ENCODE peak calls at places on chromosome 11, in four cellular contexts. V is K562, Y is H1, Q is GM12891. C is an unnamed sample.

GRCh38 chr11:59216654-59217640 is 4.2 kb upstream of the MPEG1 start:
- DNase-seq in V (no peak), Y (no peak), Q (no peak), C (no peak)

GRCh38 chr11:100625041-100625440 is 62.0 kb upstream of the ARHGAP42 start:
- DNase-seq in Y (no peak), V (no peak), Q (no peak), C (no peak)

GRCh38 chr11:38530226-38530625 is 1932.2 kb upstream of the RAG2 start:
- DNase-seq in Q (no peak), V (no peak), Y (no peak), C (no peak)

GRCh38 chr11:64146036-64146943 is 19.6 kb downstream of the MACROD1 start:
- DNase-seq in Q (peak; percentile 82), Y (peak; percentile 69), V (peak; percentile 87), C (peak; percentile 73)

GRCh38 chr11:75524576-75525432 is 937 bp downstream of the GDPD5 start:
- DNase-seq in Q (no peak), Y (no peak), V (peak; percentile 61), C (peak; percentile 59)

GRCh38 chr11:128283445-128283844 is 303.9 kb downstream of the ETS1 start:
- DNase-seq in Y (no peak), V (no peak), Q (no peak), C (no peak)

GRCh38 chr11:19512621-19513020 is 200.0 kb upstream of the NAV2 start:
- DNase-seq in Y (no peak), V (no peak), Q (no peak), C (no peak)

GRCh38 chr11:95296621-95297025 is 65.6 kb upstream of the SESN3 start:
- DNase-seq in Y (no peak), V (no peak), Q (no peak), C (no peak)

GRCh38 chr11:2192435-2192834 is 20.8 kb upstream of the TH start:
- DNase-seq in Y (no peak), V (no peak), Q (no peak), C (no peak)

GRCh38 chr11:73308003-73308962 is at the start of gene ARHGEF17:
- DNase-seq in Q (peak; percentile 57), Y (no peak), V (peak; percentile 70), C (no peak)

GRCh38 chr11:72627594-72628281 is 46.5 kb downstream of the PDE2A start:
- DNase-seq in V (no peak), Q (no peak), Y (no peak), C (no peak)

GRCh38 chr11:111982019-111982464 is 43.2 kb upstream of the DLAT start:
- DNase-seq in V (peak; percentile 63), Q (peak; percentile 51), Y (peak; percentile 61), C (peak; percentile 32)

GRCh38 chr11:126165366-126166156 is 45.9 kb downstream of the RPUSD4 start:
- DNase-seq in Q (no peak), V (no peak), Y (no peak), C (no peak)

GRCh38 chr11:2791521-2792375 is 92.0 kb upstream of the KCNQ1OT1 start:
- DNase-seq in Q (no peak), V (no peak), Y (no peak), C (no peak)

DNA sequence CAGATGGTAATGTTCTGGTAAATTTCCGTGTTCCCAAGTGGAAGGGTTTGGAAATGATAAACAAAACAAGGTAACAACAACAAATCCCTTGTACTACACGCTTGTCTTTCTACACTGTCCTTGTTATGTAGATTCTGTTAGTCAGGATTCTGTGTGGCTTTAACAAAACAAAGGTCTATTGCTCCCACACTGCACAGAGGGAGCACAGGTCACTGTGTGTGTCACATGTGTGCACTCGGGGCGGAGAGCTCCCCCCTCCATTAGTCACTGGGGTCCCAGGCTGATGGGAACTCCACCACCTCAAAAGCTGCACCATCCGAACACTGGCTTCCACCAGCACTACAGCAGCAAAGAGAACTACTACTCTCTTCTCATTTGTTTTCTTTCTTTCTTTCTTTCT is 227.9 kb downstream of the NTM start:
- DNase-seq in V (no peak), Q (no peak), Y (no peak), C (no peak)
- TF ChIP-seq TAF1 in V (no peak), Q (no peak), Y (no peak), C (no peak)

GRCh38 chr11:122155765-122156527 is 39.9 kb upstream of the BLID start:
- DNase-seq in V (no peak), Q (no peak), Y (no peak), C (no peak)
- TF ChIP-seq POLR2AphosphoS5 in V (no peak), Q (no peak), Y (no peak), C (no peak)

GRCh38 chr11:47393163-47394049 is 15.0 kb upstream of the SLC39A13 start:
- DNase-seq in Q (no peak), Y (no peak), V (peak; percentile 54), C (no peak)
- TF ChIP-seq POLR2A in Q (no peak), Y (no peak), V (no peak), C (no peak)

DNA sequence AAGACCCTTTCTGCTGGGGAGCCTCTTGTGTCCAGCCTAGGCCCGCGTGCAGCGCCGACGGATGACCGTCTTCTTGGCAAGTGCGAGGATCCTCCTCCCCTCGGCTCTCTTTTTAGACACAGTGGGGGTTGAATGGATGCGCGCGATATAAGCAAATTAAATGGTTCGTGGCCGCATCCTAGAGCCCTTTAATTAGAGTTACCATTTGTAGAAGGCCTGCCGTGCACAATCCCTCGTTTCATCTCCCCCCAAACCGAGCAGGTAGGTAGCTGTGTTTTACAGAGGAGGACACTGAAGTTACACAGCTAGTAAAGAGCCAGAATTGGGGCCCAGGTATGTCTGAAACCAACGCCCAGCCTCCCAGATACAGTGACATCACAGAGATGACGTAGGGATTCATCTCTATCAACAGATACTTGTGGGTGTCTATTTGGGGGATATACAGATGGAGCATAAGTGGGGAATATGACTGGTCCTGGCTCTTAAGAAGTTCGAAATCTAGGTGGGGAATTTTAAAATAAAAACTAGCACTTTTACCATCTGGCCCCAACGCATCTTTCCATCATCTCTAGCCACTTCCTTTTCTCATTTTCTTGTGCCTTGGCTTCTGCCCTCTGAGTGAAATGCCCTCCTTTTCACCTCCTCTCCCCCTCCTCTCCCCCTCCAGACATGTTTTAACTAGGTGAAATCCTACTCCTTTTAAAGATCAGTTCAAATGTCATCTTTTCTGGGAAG is 922 bp downstream of the TCP11L1 start:
- DNase-seq in V (no peak), Q (peak; percentile 26), Y (no peak), C (peak; percentile 31)
- TF ChIP-seq TAF1 in V (no peak), Q (peak; percentile 20), Y (no peak), C (no peak)

DNA sequence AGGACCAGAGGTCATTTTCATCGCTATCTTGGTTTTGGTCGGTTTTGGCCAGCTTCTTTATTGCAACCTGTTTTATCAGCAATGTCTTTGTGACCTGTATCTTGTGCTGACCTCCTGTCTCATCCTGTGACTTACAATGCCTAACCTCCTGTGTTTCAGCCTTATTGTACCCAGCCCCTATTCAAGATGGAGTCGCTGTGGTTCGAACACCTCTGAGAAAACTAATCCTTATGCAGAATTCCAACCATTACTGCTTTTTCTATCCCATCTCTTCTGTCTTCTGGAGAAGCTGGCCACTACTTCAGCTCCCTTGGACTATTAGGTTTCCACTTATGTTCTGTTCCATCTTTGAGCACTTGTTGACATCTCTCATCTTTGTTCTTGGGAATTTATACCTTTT is 62.6 kb downstream of the METTL15 start:
- DNase-seq in Y (no peak), Q (no peak), V (no peak), C (no peak)
- TF ChIP-seq POLR2AphosphoS5 in Y (no peak), Q (no peak), V (no peak), C (no peak)

C was measured in GM12892.